ENCODE peak calls at places on chromosomes 1 and 21, in seven cellular contexts. D is CD8-positive, alpha-beta T cell; X is mammary epithelial cell; Q is transverse colon; Y is heart right ventricle; I is aorta; T is caudate nucleus. H is an unnamed sample.
A peak's percentile ranks its signal among the peaks of the same experiment; 100 is the strongest.

GRCh38 chr1:222974496-222974895 is 159.7 kb downstream of the DISP1 start:
- DNase-seq in D (no peak), X (peak; percentile 61), Q (no peak), Y (no peak), I (no peak), T (no peak), H (no peak)

GRCh38 chr1:8816831-8817412 is 518 bp downstream of the RERE start:
- DNase-seq in D (no peak), X (peak; percentile 36), Q (peak; percentile 42), Y (peak; percentile 28), I (peak; percentile 74), T (no peak), H (no peak)

GRCh38 chr1:106717561-106717960 is 338.9 kb upstream of the PRMT6 start:
- DNase-seq in D (no peak), X (no peak), Q (no peak), Y (no peak), I (peak; percentile 15), T (no peak), H (no peak)

GRCh38 chr1:85576256-85576641 is 4.3 kb upstream of the CCN1 start:
- DNase-seq in D (no peak), X (no peak), Q (no peak), Y (no peak), I (no peak), T (no peak), H (no peak)

GRCh38 chr1:2974701-2975301 is 46.5 kb upstream of the ACTRT2 start:
- DNase-seq in D (no peak), X (no peak), Q (no peak), Y (no peak), I (peak; percentile 73), T (no peak), H (no peak)

GRCh38 chr1:154866257-154866994 is 3.7 kb downstream of the KCNN3 start:
- DNase-seq in D (no peak), X (no peak), Q (no peak), Y (no peak), I (no peak), T (no peak), H (no peak)

GRCh38 chr1:185840880-185841279 is 106.7 kb downstream of the HMCN1 start:
- DNase-seq in D (no peak), X (no peak), Q (no peak), Y (no peak), I (no peak), T (no peak), H (no peak)

GRCh38 chr1:169586067-169586394 is 250 bp downstream of the F5 start:
- DNase-seq in D (no peak), X (no peak), Q (no peak), Y (no peak), I (no peak), T (no peak), H (no peak)

GRCh38 chr1:203206116-203206687 is 19.7 kb upstream of the CHI3L1 start:
- DNase-seq in D (no peak), X (no peak), Q (no peak), Y (no peak), I (no peak), T (no peak), H (no peak)

GRCh38 chr1:10528066-10529014 is 53.6 kb downstream of the PEX14 start:
- DNase-seq in D (no peak), X (peak; percentile 83), Q (peak; percentile 26), Y (no peak), I (peak; percentile 91), T (no peak), H (no peak)

GRCh38 chr1:94532077-94532476 is 9.5 kb downstream of the F3 start:
- DNase-seq in D (no peak), X (peak; percentile 41), Q (no peak), Y (no peak), I (no peak), T (no peak), H (no peak)

GRCh38 chr1:206469411-206469932 is 804 bp upstream of the IKBKE start:
- DNase-seq in D (no peak), X (peak; percentile 73), Q (peak; percentile 70), Y (no peak), I (peak; percentile 13), T (no peak), H (no peak)

GRCh38 chr1:43009274-43009673 is 50.6 kb upstream of the SLC2A1 start:
- DNase-seq in D (no peak), X (no peak), Q (no peak), Y (no peak), I (no peak), T (no peak), H (no peak)

GRCh38 chr1:43008106-43008424 is 49.4 kb upstream of the SLC2A1 start:
- DNase-seq in D (no peak), X (no peak), Q (no peak), Y (no peak), I (no peak), T (no peak), H (no peak)

GRCh38 chr1:43011020-43011419 is 52.4 kb upstream of the SLC2A1 start:
- DNase-seq in D (no peak), X (no peak), Q (no peak), Y (no peak), I (no peak), T (no peak), H (no peak)

GRCh38 chr1:43007377-43008105 is 48.9 kb upstream of the SLC2A1 start:
- DNase-seq in D (no peak), X (no peak), Q (no peak), Y (no peak), I (no peak), T (no peak), H (no peak)

GRCh38 chr1:43008425-43009108 is 49.9 kb upstream of the SLC2A1 start:
- DNase-seq in D (no peak), X (no peak), Q (no peak), Y (no peak), I (no peak), T (no peak), H (no peak)
- H3K27ac ChIP-seq in D (no peak overlapping the region), X (no peak overlapping the region), Q (no peak overlapping the region), Y (no peak overlapping the region), I (no peak overlapping the region), T (peak overlapping the region; percentile 1), H (no peak overlapping the region)

GRCh38 chr21:42234026-42234425 is 15.1 kb downstream of the ABCG1 start:
- DNase-seq in D (no peak), X (no peak), Q (no peak), Y (no peak), I (no peak), T (no peak), H (no peak)
- H3K27ac ChIP-seq in D (peak overlapping the region; percentile 69), X (no peak overlapping the region), Q (peak overlapping the region; percentile 93), Y (peak overlapping the region; percentile 91), I (peak overlapping the region; percentile 64), T (peak overlapping the region; percentile 93), H (peak overlapping the region; percentile 76)

GRCh38 chr1:153570874-153571273 is 5.2 kb upstream of the S100A2 start:
- DNase-seq in D (no peak), X (no peak), Q (no peak), Y (no peak), I (no peak), T (no peak), H (no peak)

GRCh38 chr1:153569465-153569864 is 3.8 kb upstream of the S100A2 start:
- DNase-seq in D (no peak), X (no peak), Q (no peak), Y (no peak), I (no peak), T (no peak), H (no peak)

GRCh38 chr1:153573351-153573750 is 7.7 kb upstream of the S100A2 start:
- DNase-seq in D (no peak), X (no peak), Q (no peak), Y (no peak), I (no peak), T (no peak), H (no peak)

GRCh38 chr1:153571706-153572105 is 6.1 kb upstream of the S100A2 start:
- DNase-seq in D (no peak), X (no peak), Q (no peak), Y (no peak), I (no peak), T (no peak), H (no peak)

DNA sequence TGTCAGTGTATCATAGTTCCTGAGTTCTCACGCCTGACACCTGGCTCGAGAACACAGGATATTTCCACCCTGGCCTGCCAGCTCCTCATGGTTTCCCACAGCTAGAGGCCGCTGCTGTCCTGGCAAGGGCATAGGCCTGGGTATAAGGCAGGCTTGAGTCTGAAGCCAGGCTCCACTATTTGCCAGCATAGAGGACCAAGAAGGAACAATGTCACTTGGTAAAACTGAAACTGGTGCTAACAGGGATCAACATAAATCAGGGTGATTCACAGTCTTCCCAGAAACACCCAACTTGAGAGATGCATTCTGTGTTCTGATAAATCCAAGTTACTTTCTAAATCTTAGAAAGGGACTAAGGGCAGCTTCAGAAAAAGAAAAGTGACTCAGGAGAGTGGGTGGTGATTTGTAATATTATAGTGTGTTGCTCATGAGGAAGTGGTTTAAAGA is 6.9 kb upstream of the S100A2 start:
- DNase-seq in D (no peak), X (peak; percentile 89), Q (peak; percentile 90), Y (peak; percentile 77), I (peak; percentile 90), T (peak; percentile 59), H (peak; percentile 32)
- H3K27ac ChIP-seq in D (no peak overlapping the region), X (peak overlapping the region; percentile 78), Q (peak overlapping the region; percentile 56), Y (peak overlapping the region; percentile 18), I (peak overlapping the region; percentile 52), T (peak overlapping the region; percentile 18), H (peak overlapping the region; percentile 50)

DNA sequence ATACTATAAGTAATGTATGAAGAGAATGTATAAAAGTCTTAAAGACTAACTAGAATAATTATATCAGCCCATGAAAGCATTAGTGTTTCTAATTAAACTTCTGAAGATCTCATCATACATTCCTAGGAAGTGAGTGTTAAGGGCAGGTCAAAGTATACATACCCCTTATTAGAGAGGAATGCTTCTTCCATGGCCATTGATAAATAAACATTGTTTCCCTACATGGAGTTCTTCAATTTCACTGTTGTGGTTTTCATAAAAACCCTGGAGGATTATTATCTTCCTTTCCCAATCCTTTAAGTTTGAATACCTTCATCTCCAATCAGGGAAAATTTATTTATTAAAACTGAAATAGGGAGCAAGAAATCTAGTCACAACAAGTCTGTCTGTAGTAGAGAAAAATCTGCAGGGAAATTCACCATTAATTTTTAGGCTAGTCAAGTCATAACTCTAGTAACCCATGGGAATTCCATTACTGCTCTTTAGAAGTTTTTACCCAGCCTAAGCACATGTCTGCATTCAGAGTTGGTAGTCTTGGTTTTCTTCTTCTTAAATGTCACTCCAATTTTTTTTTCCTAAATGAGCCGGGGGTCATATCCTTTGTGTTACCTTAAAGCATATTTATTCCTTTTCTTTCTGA is 147.0 kb downstream of the TNFSF18 start:
- DNase-seq in D (no peak), X (peak; percentile 57), Q (no peak), Y (no peak), I (no peak), T (no peak), H (no peak)
- H3K27ac ChIP-seq in D (no peak overlapping the region), X (peak overlapping the region; percentile 94), Q (no peak overlapping the region), Y (no peak overlapping the region), I (no peak overlapping the region), T (no peak overlapping the region), H (no peak overlapping the region)

GRCh38 chr1:201648911-201649775 is 110.2 kb downstream of the NAV1 start:
- DNase-seq in D (no peak), X (no peak), Q (peak; percentile 35), Y (no peak), I (peak; percentile 81), T (no peak), H (no peak)
- H3K27ac ChIP-seq in D (no peak overlapping the region), X (no peak overlapping the region), Q (peak overlapping the region; percentile 82), Y (peak overlapping the region; percentile 81), I (no peak overlapping the region), T (peak overlapping the region; percentile 8), H (no peak overlapping the region)

GRCh38 chr1:41432481-41433280 is 51.8 kb downstream of the EDN2 start:
- DNase-seq in D (peak; percentile 45), X (peak; percentile 93), Q (peak; percentile 90), Y (peak; percentile 87), I (peak; percentile 97), T (peak; percentile 55), H (peak; percentile 86)
- H3K27ac ChIP-seq in D (no peak overlapping the region), X (peak overlapping the region; percentile 37), Q (peak overlapping the region; percentile 35), Y (peak overlapping the region; percentile 86), I (no peak overlapping the region), T (peak overlapping the region; percentile 60), H (peak overlapping the region; percentile 74)

GRCh38 chr1:17511188-17511587 is 28.3 kb upstream of the ARHGEF10L start:
- DNase-seq in D (no peak), X (no peak), Q (no peak), Y (no peak), I (no peak), T (no peak), H (no peak)
- H3K27ac ChIP-seq in D (no peak overlapping the region), X (no peak overlapping the region), Q (no peak overlapping the region), Y (no peak overlapping the region), I (no peak overlapping the region), T (no peak overlapping the region), H (no peak overlapping the region)